ENCODE peak calls at places on chromosomes 3 and 15, in nine cellular contexts. H is right atrium auricular region, D is colonic mucosa, K is spleen, R is transverse colon, O is fibroblast of lung, J is thyroid gland, U is small intestine, V is left ventricle myocardium inferior. E is an unnamed sample. For H3K4me1 and H3K9me3, the result is how much of the 10 kb centered on the place peaks cover.

GRCh38 chr3:159252772-159253384 is 451.0 kb downstream of the MFSD1 start:
- DNase-seq in V (no peak), U (no peak), D (no peak), H (no peak), R (no peak), K (no peak), O (peak), J (no peak), E (no peak)

GRCh38 chr3:44478606-44479094 is 1.2 kb upstream of the ZNF445 start:
- DNase-seq in K (no peak), U (peak), R (no peak), H (no peak), V (no peak), J (no peak), D (no peak), O (no peak), E (no peak)

GRCh38 chr15:100247228-100248225 is 94.2 kb downstream of the ADAMTS17 start:
- DNase-seq in V (no peak), R (no peak), O (no peak), K (no peak), J (no peak), D (no peak), H (no peak), U (no peak), E (no peak)

GRCh38 chr3:101509811-101510210 is 3.2 kb downstream of the SENP7 start:
- DNase-seq in R (no peak), U (no peak), J (no peak), D (no peak), O (no peak), H (no peak), V (no peak), K (no peak), E (no peak)

GRCh38 chr3:157533298-157533870 is 30.2 kb upstream of the VEPH1 start:
- DNase-seq in U (no peak), D (no peak), O (peak), R (no peak), K (no peak), J (no peak), V (no peak), H (no peak), E (no peak)

GRCh38 chr15:89345245-89345644 is 10.6 kb upstream of the POLG start:
- DNase-seq in O (no peak), V (no peak), H (no peak), R (no peak), D (no peak), K (no peak), U (no peak), J (no peak), E (no peak)

GRCh38 chr15:85826756-85827515 is 32.2 kb upstream of the KLHL25 start:
- DNase-seq in U (no peak), D (no peak), H (no peak), O (peak), R (no peak), K (no peak), J (no peak), V (no peak), E (no peak)

GRCh38 chr15:80945605-80946004 is 44.0 kb downstream of the MESD start:
- DNase-seq in D (no peak), J (no peak), U (no peak), V (no peak), R (no peak), H (no peak), O (no peak), K (no peak), E (no peak)

GRCh38 chr3:134483195-134483890 is 2.4 kb downstream of the ANAPC13 start:
- DNase-seq in H (no peak), J (no peak), R (no peak), V (no peak), U (no peak), D (no peak), O (peak), K (no peak), E (no peak)

GRCh38 chr3:142645236-142645793 is 49.1 kb downstream of the PLS1 start:
- DNase-seq in V (no peak), O (peak), R (no peak), U (peak), D (no peak), K (no peak), H (no peak), J (no peak), E (no peak)

GRCh38 chr3:51391566-51392300 is 648 bp downstream of the RBM15B start:
- DNase-seq in H (no peak), D (no peak), R (peak), U (peak), V (no peak), O (peak), J (peak), K (peak), E (peak)

GRCh38 chr3:102258666-102259227 is 176.1 kb upstream of the ZPLD1 start:
- DNase-seq in U (no peak), O (no peak), V (no peak), D (no peak), K (no peak), R (no peak), J (no peak), H (no peak), E (no peak)

GRCh38 chr3:37862219-37862711 is 585 bp downstream of the CTDSPL start:
- DNase-seq in J (peak), K (peak), R (peak), H (no peak), U (peak), O (peak), D (peak), V (peak), E (peak)

GRCh38 chr3:124972457-124972856 is 37.9 kb upstream of the MUC13 start:
- DNase-seq in D (peak), R (peak), U (peak), O (no peak), K (no peak), V (no peak), H (no peak), J (no peak), E (no peak)

DNA sequence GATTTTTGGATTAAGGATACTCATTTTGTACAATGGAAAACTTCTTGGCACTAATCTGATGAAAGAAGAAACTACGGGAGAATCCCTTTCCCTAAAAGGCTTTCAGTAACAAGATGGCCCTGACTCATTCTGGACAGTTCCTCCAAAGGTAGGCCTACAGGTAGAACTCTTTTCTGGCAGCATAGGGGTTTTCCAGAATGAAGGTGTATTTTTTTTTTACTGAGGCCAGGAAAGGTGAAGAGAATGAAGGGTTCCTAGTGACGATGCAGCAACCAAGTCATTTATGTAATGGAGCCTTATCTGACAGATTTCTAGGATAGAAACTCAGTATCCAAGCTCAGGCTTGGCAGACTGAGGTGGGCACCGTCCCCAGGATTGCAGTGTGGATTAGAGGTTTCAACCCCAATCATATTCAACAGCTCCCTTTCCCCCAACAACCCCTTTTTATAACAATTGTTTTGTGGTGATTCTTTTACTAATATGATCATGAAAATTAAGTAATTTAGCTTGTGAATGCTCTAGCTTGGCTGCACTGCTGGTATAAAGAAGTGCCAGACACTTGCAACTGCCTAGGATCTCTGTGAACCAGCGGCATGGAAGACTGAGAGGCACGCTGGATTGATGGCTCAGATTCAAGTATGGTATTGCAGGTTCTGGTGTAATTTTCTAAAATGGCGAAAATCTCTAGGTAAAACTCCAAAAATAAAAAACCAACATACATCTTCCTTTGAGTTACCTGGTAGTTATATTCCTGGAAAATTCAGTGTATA is 8.7 kb upstream of the TRIM69 start:
- DNase-seq in O (no peak), U (no peak), J (no peak), V (no peak), H (no peak), K (no peak), D (no peak), R (no peak), E (no peak)
- H3K4me1 ChIP-seq in O (under half), U (under half), J (under half), V (half or more), H (under half), K (half or more), D (under half), R (under half), E (under half)

DNA sequence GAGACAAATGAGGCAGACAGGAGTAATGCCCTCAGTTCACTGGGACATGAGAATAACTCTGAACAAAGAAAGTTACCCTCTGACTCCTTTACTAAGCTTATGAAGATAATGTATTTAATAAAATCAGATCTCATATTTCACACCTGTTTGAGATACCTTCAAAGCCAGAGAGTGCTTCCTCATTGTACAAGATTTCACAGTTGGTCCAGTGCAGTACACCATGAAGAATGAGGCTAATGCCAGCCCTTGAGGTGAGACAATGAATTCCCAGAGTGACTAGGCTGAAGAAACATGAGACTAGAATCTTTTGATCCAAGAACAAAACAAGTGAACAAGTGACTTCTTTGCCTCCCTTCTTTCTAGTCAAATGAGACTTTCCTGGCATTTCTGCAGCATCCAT is 1133.8 kb downstream of the TUSC7 start:
- DNase-seq in J (no peak), R (no peak), O (no peak), U (no peak), D (no peak), K (no peak), V (no peak), H (no peak), E (no peak)
- H3K9me3 ChIP-seq in J (under half), R (under half), O (under half), U (under half), D (under half), K (under half), V (under half), H (under half), E (under half)

GRCh38 chr3:69330891-69331400 is 54.9 kb downstream of the FRMD4B start:
- DNase-seq in J (peak), K (no peak), U (no peak), O (no peak), D (no peak), V (no peak), R (no peak), H (no peak), E (peak)
- H3K4me1 ChIP-seq in J (under half), K (under half), U (under half), O (under half), D (under half), V (half or more), R (under half), H (under half), E (half or more)

DNA sequence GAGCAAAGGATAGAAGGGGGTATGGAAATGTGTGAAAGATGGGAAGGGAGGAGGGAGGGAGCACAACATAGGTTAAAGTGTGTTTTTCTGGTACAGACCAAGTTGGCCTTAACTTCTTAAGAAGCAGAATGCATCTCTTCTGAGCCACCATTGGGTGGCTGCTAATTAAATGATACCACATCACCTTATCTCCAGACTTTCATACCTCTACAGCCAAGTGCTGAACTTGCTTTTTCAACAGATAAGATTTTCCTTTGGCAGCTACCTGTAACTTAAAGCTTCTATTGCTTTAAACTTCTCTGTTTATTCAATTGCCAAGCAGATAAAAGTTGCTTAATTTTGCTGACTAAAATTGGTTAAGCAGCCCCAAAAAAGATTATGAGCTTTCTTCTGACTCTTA is 292.4 kb upstream of the SGO1 start:
- DNase-seq in D (no peak), R (no peak), J (no peak), H (no peak), V (no peak), U (peak), K (no peak), O (no peak), E (no peak)
- H3K9me3 ChIP-seq in D (under half), R (under half), J (under half), H (under half), V (under half), U (under half), K (under half), O (under half), E (under half)

DNA sequence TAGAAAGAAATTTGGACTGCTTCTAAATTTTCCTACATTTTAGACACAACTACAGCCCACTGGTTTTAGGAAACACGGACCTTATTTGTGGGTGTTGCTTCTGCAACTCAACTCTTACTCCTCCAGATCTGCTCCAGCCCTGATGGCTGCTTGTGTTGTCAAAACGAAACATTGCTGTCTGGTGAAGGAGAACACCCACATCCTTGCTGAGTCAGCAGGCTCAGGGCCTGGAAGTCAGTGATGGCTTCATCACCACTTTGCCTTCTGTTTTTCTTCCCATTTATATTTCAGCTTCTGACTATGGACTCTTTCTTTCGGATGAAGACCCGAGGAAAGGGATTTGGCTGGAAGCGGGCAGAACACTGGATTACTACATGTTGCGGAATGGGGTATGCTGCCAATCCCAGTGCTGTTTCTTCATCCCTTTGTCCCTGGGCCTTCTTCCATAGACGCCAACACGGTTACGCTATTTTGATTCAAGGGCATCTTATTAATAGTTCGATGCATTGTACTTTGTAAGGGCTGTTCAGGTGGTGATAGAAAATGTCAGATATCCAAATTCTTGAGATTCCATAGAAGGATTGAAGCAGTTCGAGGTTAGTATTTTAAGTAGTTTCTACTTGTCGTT is 392.6 kb upstream of the TPM1 start:
- DNase-seq in V (no peak), O (peak), U (no peak), R (no peak), J (peak), D (no peak), H (no peak), K (no peak), E (no peak)
- H3K4me1 ChIP-seq in V (under half), O (under half), U (under half), R (under half), J (under half), D (under half), H (under half), K (under half), E (under half)

GRCh38 chr15:27059610-27060202 is 88.7 kb downstream of the GABRG3 start:
- DNase-seq in D (peak), H (no peak), R (no peak), O (peak), U (peak), V (no peak), J (peak), K (no peak), E (no peak)
- H3K9me3 ChIP-seq in D (under half), H (under half), R (under half), O (under half), U (under half), V (under half), J (under half), K (under half), E (under half)

GRCh38 chr15:73691398-73691797 is 7.2 kb downstream of the CD276 start:
- DNase-seq in J (peak), V (peak), K (peak), O (peak), U (peak), D (peak), H (peak), R (peak), E (peak)
- H3K4me1 ChIP-seq in J (under half), V (half or more), K (under half), O (half or more), U (under half), D (under half), H (under half), R (under half), E (under half)

GRCh38 chr3:196502775-196503181 is 790 bp downstream of the RNF168 start:
- DNase-seq in H (peak), K (peak), D (peak), J (peak), U (peak), V (peak), R (peak), O (peak), E (peak)

GRCh38 chr3:196504556-196504955 is 988 bp upstream of the RNF168 start:
- DNase-seq in K (no peak), D (no peak), U (no peak), R (no peak), O (no peak), H (no peak), V (no peak), J (no peak), E (no peak)

GRCh38 chr3:196501316-196502064 is 2.1 kb downstream of the RNF168 start:
- DNase-seq in V (no peak), O (peak), J (no peak), D (peak), R (peak), U (peak), H (no peak), K (no peak), E (no peak)

DNA sequence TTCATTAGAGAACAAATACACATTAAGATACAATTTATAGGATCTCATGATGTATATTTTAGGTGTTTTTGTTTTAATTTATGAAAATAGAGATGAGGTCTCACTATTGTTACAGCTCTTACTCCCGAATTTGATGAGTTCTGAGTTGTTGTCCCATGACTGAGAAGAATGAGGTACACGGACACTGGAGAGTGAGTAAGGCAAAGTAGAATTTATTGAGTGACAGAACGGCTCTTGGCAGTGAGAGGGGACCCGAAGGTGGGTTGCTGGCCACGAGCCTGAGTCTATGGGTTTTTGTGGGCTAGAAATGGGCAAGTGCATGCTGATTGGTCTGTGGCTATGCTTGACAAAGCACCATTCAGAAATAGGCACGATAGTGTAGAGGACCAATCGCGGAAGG is 3.1 kb upstream of the RNF168 start:
- DNase-seq in K (no peak), V (no peak), R (no peak), H (no peak), J (no peak), U (no peak), O (no peak), D (no peak), E (no peak)
- H3K9me3 ChIP-seq in K (under half), V (under half), R (under half), H (under half), J (under half), U (under half), O (under half), D (under half), E (under half)

DNA sequence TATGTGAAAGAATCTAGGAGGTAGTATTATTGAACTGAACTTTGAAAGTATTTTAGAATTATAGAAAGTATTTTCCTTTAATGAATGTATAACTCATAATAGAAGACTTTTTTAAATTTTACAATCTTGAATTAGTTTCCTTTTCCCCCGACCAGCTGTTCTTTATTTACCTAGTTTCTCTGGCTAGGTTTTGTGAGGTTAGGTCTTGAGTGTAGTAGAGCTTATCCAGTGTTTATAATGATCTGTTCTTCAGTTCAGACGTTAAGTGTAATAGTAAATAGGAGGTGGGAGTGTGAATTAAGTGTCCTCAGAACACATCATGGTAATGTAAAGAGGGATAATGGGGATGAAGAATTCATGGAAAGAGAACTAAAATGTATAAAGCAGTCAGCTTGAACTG is 93.8 kb downstream of the MYRIP start:
- DNase-seq in O (no peak), H (no peak), U (peak), V (no peak), J (no peak), K (no peak), R (no peak), D (no peak), E (no peak)
- H3K4me1 ChIP-seq in O (under half), H (under half), U (under half), V (under half), J (under half), K (under half), R (under half), D (under half), E (under half)